ENCODE peak calls at places on chromosomes 6 and 20, in ten cellular contexts. U is brain pericyte; T is lower lobe of right lung; M is ACHN; S is EH; Z is pancreas; V is SJCRH30; C is Panc1; J is naive thymus-derived CD8-positive, alpha-beta T cell; B is NCI-H345. D is an unnamed sample.

GRCh38 chr6:134995536-134995935 is 45.6 kb upstream of the ALDH8A1 start:
- DNase-seq in U (no peak), T (no peak), M (no peak), S (no peak), Z (no peak), V (no peak), C (no peak), J (no peak), B (no peak), D (no peak)

GRCh38 chr6:2807342-2808090 is 34.1 kb downstream of the SERPINB1 start:
- DNase-seq in U (no peak), T (no peak), M (no peak), S (no peak), Z (peak; percentile 71), V (no peak), C (no peak), J (no peak), B (no peak), D (no peak)

GRCh38 chr6:166926748-166927147 is 29.6 kb downstream of the RNASET2 start:
- DNase-seq in U (no peak), T (no peak), M (no peak), S (no peak), Z (no peak), V (no peak), C (no peak), J (no peak), B (no peak), D (no peak)

GRCh38 chr20:5612476-5613291 is 137.5 kb upstream of the SHLD1 start:
- DNase-seq in U (no peak), T (no peak), M (no peak), S (peak; percentile 82), Z (no peak), V (no peak), C (no peak), J (no peak), B (no peak), D (no peak)

GRCh38 chr20:32820000-32820697 is 395 bp downstream of the MAPRE1 start:
- DNase-seq in U (no peak), T (peak; percentile 78), M (peak; percentile 52), S (no peak), Z (peak; percentile 80), V (peak; percentile 79), C (no peak), J (peak; percentile 78), B (peak; percentile 87), D (no peak)

GRCh38 chr6:40733290-40733689 is 146.1 kb upstream of the LRFN2 start:
- DNase-seq in U (no peak), T (no peak), M (no peak), S (peak; percentile 86), Z (no peak), V (no peak), C (no peak), J (no peak), B (no peak), D (no peak)

GRCh38 chr6:25481267-25481666 is 170.7 kb upstream of the SCGN start:
- DNase-seq in U (no peak), T (no peak), M (no peak), S (peak; percentile 50), Z (no peak), V (no peak), C (no peak), J (no peak), B (no peak), D (no peak)

GRCh38 chr20:3749689-3750639 is 17.5 kb downstream of the HSPA12B start:
- DNase-seq in U (no peak), T (peak; percentile 63), M (peak; percentile 37), S (no peak), Z (no peak), V (peak; percentile 34), C (no peak), J (peak; percentile 11), B (peak; percentile 77), D (no peak)

GRCh38 chr20:11120451-11120850 is 446.7 kb upstream of the JAG1 start:
- DNase-seq in U (no peak), T (no peak), M (no peak), S (peak; percentile 34), Z (no peak), V (no peak), C (no peak), J (no peak), B (no peak), D (no peak)

GRCh38 chr6:90000864-90001731 is 106.8 kb downstream of the GJA10 start:
- DNase-seq in U (no peak), T (no peak), M (no peak), S (peak; percentile 61), Z (no peak), V (no peak), C (no peak), J (no peak), B (peak; percentile 66), D (no peak)

GRCh38 chr6:90103056-90103793 is 193.4 kb downstream of the BACH2 start:
- DNase-seq in U (no peak), T (no peak), M (no peak), S (peak; percentile 32), Z (no peak), V (no peak), C (no peak), J (no peak), B (peak; percentile 24), D (no peak)

GRCh38 chr20:16312998-16313397 is 260.2 kb downstream of the KIF16B start:
- DNase-seq in U (no peak), T (no peak), M (no peak), S (no peak), Z (no peak), V (no peak), C (no peak), J (no peak), B (no peak), D (no peak)

GRCh38 chr6:81534934-81535465 is 217.5 kb downstream of the TENT5A start:
- DNase-seq in U (no peak), T (no peak), M (no peak), S (no peak), Z (no peak), V (no peak), C (no peak), J (no peak), B (no peak), D (no peak)

GRCh38 chr6:104540743-104541142 is 319.0 kb downstream of the HACE1 start:
- DNase-seq in U (no peak), T (no peak), M (no peak), S (peak; percentile 98), Z (no peak), V (no peak), C (no peak), J (no peak), B (no peak), D (no peak)

GRCh38 chr6:148470606-148471299 is 128.1 kb downstream of the SASH1 start:
- DNase-seq in U (no peak), T (no peak), M (no peak), S (no peak), Z (no peak), V (no peak), C (no peak), J (no peak), B (no peak), D (no peak)

GRCh38 chr20:1391640-1392442 is 1.0 kb downstream of the FKBP1A start:
- DNase-seq in U (no peak), T (peak; percentile 58), M (no peak), S (peak; percentile 68), Z (no peak), V (no peak), C (no peak), J (no peak), B (no peak), D (no peak)

GRCh38 chr20:64075556-64075955 is 3.8 kb downstream of the RGS19 start:
- DNase-seq in U (no peak), T (no peak), M (no peak), S (no peak), Z (no peak), V (no peak), C (no peak), J (no peak), B (no peak), D (no peak)

GRCh38 chr6:144912474-144912873 is 627.3 kb downstream of the UTRN start:
- DNase-seq in U (peak; percentile 12), T (no peak), M (peak; percentile 57), S (peak; percentile 89), Z (no peak), V (no peak), C (no peak), J (no peak), B (no peak), D (no peak)

GRCh38 chr20:24487648-24488047 is 18.2 kb downstream of the SYNDIG1 start:
- DNase-seq in U (no peak), T (no peak), M (no peak), S (no peak), Z (no peak), V (no peak), C (no peak), J (no peak), B (no peak), D (no peak)

GRCh38 chr6:64012351-64013060 is 376.9 kb downstream of the PHF3 start:
- DNase-seq in U (peak; percentile 0), T (no peak), M (peak; percentile 47), S (no peak), Z (no peak), V (no peak), C (peak; percentile 55), J (no peak), B (peak; percentile 57), D (peak; percentile 28)

GRCh38 chr6:4756247-4756646 is 20.0 kb upstream of the CDYL start:
- DNase-seq in U (no peak), T (no peak), M (no peak), S (no peak), Z (no peak), V (no peak), C (no peak), J (no peak), B (no peak), D (no peak)

GRCh38 chr6:92495246-92495645 is 924.1 kb downstream of the EPHA7 start:
- DNase-seq in U (no peak), T (no peak), M (no peak), S (no peak), Z (no peak), V (no peak), C (no peak), J (no peak), B (no peak), D (no peak)

GRCh38 chr6:70874181-70874913 is 82.5 kb downstream of the B3GAT2 start:
- DNase-seq in U (no peak), T (no peak), M (no peak), S (no peak), Z (no peak), V (no peak), C (no peak), J (no peak), B (peak; percentile 18), D (no peak)

GRCh38 chr6:3619800-3620199 is 131.7 kb downstream of the PXDC1 start:
- DNase-seq in U (no peak), T (no peak), M (no peak), S (no peak), Z (no peak), V (no peak), C (no peak), J (no peak), B (no peak), D (no peak)

GRCh38 chr6:111602481-111603404 is 2.9 kb downstream of the TRAF3IP2 start:
- DNase-seq in U (no peak), T (no peak), M (no peak), S (peak; percentile 98), Z (no peak), V (no peak), C (no peak), J (no peak), B (no peak), D (no peak)

GRCh38 chr20:58891686-58892125 is 39.2 kb downstream of the GNAS start:
- DNase-seq in U (no peak), T (peak; percentile 66), M (no peak), S (peak; percentile 53), Z (peak; percentile 28), V (peak; percentile 68), C (no peak), J (peak; percentile 27), B (peak; percentile 74), D (no peak)

GRCh38 chr20:46928580-46929132 is 34.0 kb downstream of the EYA2 start:
- DNase-seq in U (no peak), T (no peak), M (no peak), S (peak; percentile 18), Z (no peak), V (no peak), C (no peak), J (no peak), B (no peak), D (peak; percentile 39)

GRCh38 chr6:3137057-3137777 is 18.7 kb downstream of the BPHL start:
- DNase-seq in U (no peak), T (no peak), M (no peak), S (peak; percentile 48), Z (peak; percentile 28), V (no peak), C (no peak), J (no peak), B (no peak), D (no peak)

D was measured in NT2/D1.